ENCODE peak calls at places on chromosomes 3 and 15, in ten cellular contexts. C, Y, T, W, A, D, X, M, E and V are unnamed samples.

GRCh38 chr3:195250473-195251251 is 20.3 kb downstream of the XXYLT1 start:
- DNase-seq in C (no peak), Y (no peak), T (no peak), W (no peak), A (peak), D (no peak), X (peak), M (no peak), E (no peak), V (peak)

GRCh38 chr15:56940388-56940787 is 21.9 kb downstream of the TCF12 start:
- DNase-seq in C (no peak), Y (no peak), T (no peak), W (no peak), A (no peak), D (no peak), X (no peak), M (no peak), E (no peak), V (no peak)

GRCh38 chr15:79299836-79300235 is 11.1 kb upstream of the TMED3 start:
- DNase-seq in C (no peak), Y (no peak), T (no peak), W (no peak), A (no peak), D (no peak), X (no peak), M (no peak), E (no peak), V (no peak)

GRCh38 chr15:77739591-77740378 is 107.1 kb upstream of the LINGO1 start:
- DNase-seq in C (no peak), Y (no peak), T (no peak), W (no peak), A (no peak), D (no peak), X (no peak), M (no peak), E (no peak), V (no peak)

GRCh38 chr3:39224288-39224687 is 31.9 kb upstream of the XIRP1 start:
- DNase-seq in C (no peak), Y (no peak), T (no peak), W (no peak), A (no peak), D (no peak), X (no peak), M (no peak), E (no peak), V (no peak)

GRCh38 chr15:52392008-52392687 is 96.5 kb upstream of the MYO5C start:
- DNase-seq in C (no peak), Y (no peak), T (no peak), W (peak), A (no peak), D (no peak), X (no peak), M (no peak), E (no peak), V (no peak)

GRCh38 chr3:170978335-170978745 is 48.2 kb downstream of the SLC2A2 start:
- DNase-seq in C (no peak), Y (no peak), T (no peak), W (no peak), A (no peak), D (no peak), X (no peak), M (no peak), E (no peak), V (no peak)

GRCh38 chr3:148232409-148232808 is 465.3 kb upstream of the AGTR1 start:
- DNase-seq in C (no peak), Y (no peak), T (no peak), W (no peak), A (no peak), D (no peak), X (no peak), M (no peak), E (no peak), V (no peak)

GRCh38 chr15:48981941-48982340 is 18.2 kb upstream of the SHC4 start:
- DNase-seq in C (no peak), Y (no peak), T (no peak), W (no peak), A (no peak), D (no peak), X (no peak), M (no peak), E (no peak), V (no peak)

GRCh38 chr3:184354121-184354728 is 7.2 kb downstream of the CLCN2 start:
- DNase-seq in C (peak), Y (peak), T (no peak), W (no peak), A (peak), D (no peak), X (no peak), M (peak), E (peak), V (peak)

GRCh38 chr3:53153914-53154434 is 7.0 kb upstream of the PRKCD start:
- DNase-seq in C (no peak), Y (no peak), T (no peak), W (no peak), A (peak), D (no peak), X (no peak), M (no peak), E (no peak), V (no peak)

GRCh38 chr15:100115711-100116090 is 226.1 kb downstream of the ADAMTS17 start:
- DNase-seq in C (no peak), Y (no peak), T (no peak), W (peak), A (no peak), D (no peak), X (no peak), M (no peak), E (no peak), V (no peak)

GRCh38 chr15:45664451-45664850 is 29.6 kb downstream of the SQOR start:
- DNase-seq in C (no peak), Y (no peak), T (peak), W (peak), A (no peak), D (no peak), X (no peak), M (no peak), E (no peak), V (no peak)

GRCh38 chr15:72375501-72375845 is 341 bp downstream of the HEXA start:
- DNase-seq in C (no peak), Y (peak), T (no peak), W (no peak), A (no peak), D (no peak), X (no peak), M (no peak), E (peak), V (no peak)

GRCh38 chr3:184145120-184145524 is 10.0 kb downstream of the EIF2B5 start:
- DNase-seq in C (peak), Y (peak), T (no peak), W (peak), A (peak), D (peak), X (peak), M (peak), E (peak), V (peak)

GRCh38 chr3:31968391-31968926 is 12.6 kb downstream of the OSBPL10 start:
- DNase-seq in C (no peak), Y (no peak), T (no peak), W (peak), A (no peak), D (no peak), X (no peak), M (no peak), E (no peak), V (no peak)

GRCh38 chr3:123546133-123546755 is 38.6 kb downstream of the HACD2 start:
- DNase-seq in C (no peak), Y (no peak), T (peak), W (peak), A (no peak), D (no peak), X (no peak), M (no peak), E (no peak), V (no peak)

GRCh38 chr3:125317761-125318496 is 57.2 kb downstream of the ZNF148 start:
- DNase-seq in C (no peak), Y (no peak), T (no peak), W (peak), A (no peak), D (no peak), X (no peak), M (no peak), E (no peak), V (no peak)

GRCh38 chr3:167106456-167106855 is 273.6 kb downstream of the ZBBX start:
- DNase-seq in C (no peak), Y (no peak), T (no peak), W (no peak), A (no peak), D (no peak), X (no peak), M (no peak), E (no peak), V (no peak)

GRCh38 chr3:195119461-195120198 is 151.3 kb downstream of the XXYLT1 start:
- DNase-seq in C (no peak), Y (no peak), T (peak), W (peak), A (no peak), D (no peak), X (no peak), M (peak), E (no peak), V (no peak)

GRCh38 chr15:62573856-62574255 is 408.8 kb upstream of the C2CD4B start:
- DNase-seq in C (no peak), Y (no peak), T (no peak), W (no peak), A (no peak), D (no peak), X (no peak), M (no peak), E (no peak), V (no peak)

GRCh38 chr3:42533161-42533897 is 30.9 kb downstream of the VIPR1 start:
- DNase-seq in C (no peak), Y (no peak), T (no peak), W (no peak), A (no peak), D (peak), X (no peak), M (no peak), E (no peak), V (no peak)

GRCh38 chr3:59678042-59678707 is 628.4 kb upstream of the CFAP20DC start:
- DNase-seq in C (no peak), Y (peak), T (no peak), W (no peak), A (no peak), D (no peak), X (no peak), M (no peak), E (no peak), V (no peak)

GRCh38 chr3:23966308-23966707 is 21.2 kb downstream of the NR1D2 start:
- DNase-seq in C (no peak), Y (no peak), T (no peak), W (peak), A (no peak), D (no peak), X (no peak), M (no peak), E (no peak), V (no peak)

GRCh38 chr15:50764331-50765201 is 940 bp downstream of the SPPL2A start:
- DNase-seq in C (peak), Y (no peak), T (no peak), W (peak), A (no peak), D (no peak), X (no peak), M (no peak), E (no peak), V (no peak)

GRCh38 chr15:57527382-57528091 is 64.2 kb upstream of the MYZAP start:
- DNase-seq in C (peak), Y (no peak), T (peak), W (peak), A (peak), D (no peak), X (no peak), M (peak), E (no peak), V (peak)

GRCh38 chr3:140905557-140905956 is 36.1 kb upstream of the SLC25A36 start:
- DNase-seq in C (no peak), Y (no peak), T (no peak), W (no peak), A (no peak), D (no peak), X (no peak), M (no peak), E (no peak), V (no peak)

GRCh38 chr3:50350527-50351317 is at the start of the genes CYB561D2 and NPRL2:
- DNase-seq in C (peak), Y (peak), T (peak), W (peak), A (peak), D (peak), X (peak), M (peak), E (peak), V (peak)

GRCh38 chr3:54067060-54067459 is 55.3 kb upstream of the CACNA2D3 start:
- DNase-seq in C (no peak), Y (no peak), T (no peak), W (no peak), A (no peak), D (no peak), X (no peak), M (no peak), E (no peak), V (no peak)

GRCh38 chr15:98174286-98174685 is 213.8 kb downstream of the ARRDC4 start:
- DNase-seq in C (no peak), Y (no peak), T (no peak), W (no peak), A (no peak), D (no peak), X (no peak), M (no peak), E (peak), V (no peak)

GRCh38 chr3:194138732-194139084 is 2.8 kb downstream of the HES1 start:
- DNase-seq in C (no peak), Y (no peak), T (no peak), W (peak), A (no peak), D (no peak), X (no peak), M (peak), E (no peak), V (no peak)

GRCh38 chr15:40928351-40928974 is 677 bp upstream of the DLL4 start:
- DNase-seq in C (no peak), Y (no peak), T (no peak), W (no peak), A (peak), D (peak), X (no peak), M (peak), E (peak), V (no peak)

GRCh38 chr3:82133070-82133606 is 371.7 kb upstream of the GBE1 start:
- DNase-seq in C (peak), Y (peak), T (peak), W (peak), A (peak), D (no peak), X (peak), M (peak), E (peak), V (peak)

GRCh38 chr3:84108442-84108971 is 850.3 kb upstream of the CADM2 start:
- DNase-seq in C (no peak), Y (no peak), T (peak), W (peak), A (no peak), D (no peak), X (no peak), M (no peak), E (no peak), V (no peak)

GRCh38 chr3:12938258-12938711 is 96.9 kb upstream of the RPL32 start:
- DNase-seq in C (no peak), Y (no peak), T (peak), W (peak), A (peak), D (no peak), X (no peak), M (peak), E (no peak), V (peak)

GRCh38 chr3:133894334-133895207 is 1.1 kb downstream of the RAB6B start:
- DNase-seq in C (no peak), Y (no peak), T (no peak), W (no peak), A (peak), D (no peak), X (no peak), M (peak), E (no peak), V (peak)

GRCh38 chr3:64224826-64225606 is at the start of gene PRICKLE2:
- DNase-seq in C (no peak), Y (peak), T (peak), W (peak), A (peak), D (no peak), X (peak), M (peak), E (peak), V (peak)
- H3K27ac ChIP-seq in C (no peak), Y (peak), T (peak), W (peak), A (peak), D (peak), X (peak), M (peak), E (peak), V (peak)

DNA sequence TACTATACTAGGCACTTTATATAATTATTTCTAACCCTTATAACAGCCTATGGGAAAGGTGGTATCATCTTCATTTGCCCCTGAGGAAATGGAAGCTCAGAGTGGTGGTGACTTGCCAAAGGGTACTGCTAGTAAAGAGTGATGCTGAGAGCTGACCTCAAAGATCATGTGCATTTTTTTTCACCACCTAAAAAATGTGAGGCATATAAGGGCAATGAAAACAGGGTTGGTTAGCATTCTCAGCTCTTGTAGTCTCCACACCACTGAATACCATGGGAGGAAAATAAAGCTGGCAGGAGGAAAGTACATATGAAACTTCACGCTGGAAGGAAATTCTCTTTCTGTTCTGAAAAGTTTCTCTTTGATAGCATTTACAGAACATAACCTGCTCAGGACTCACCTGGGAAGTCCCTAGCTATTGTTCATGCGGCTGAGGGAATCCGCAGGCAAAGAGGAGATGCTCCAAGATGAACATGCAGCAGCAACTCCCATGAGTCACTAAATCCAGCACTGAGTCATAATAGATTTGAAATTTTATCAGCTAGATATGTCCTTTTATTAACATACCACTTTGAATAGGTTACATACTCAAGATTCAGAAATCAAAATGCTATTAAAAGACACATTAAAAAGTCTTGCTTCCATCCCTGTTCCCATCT is 17.3 kb downstream of the FAIM start:
- DNase-seq in C (no peak), Y (no peak), T (peak), W (peak), A (no peak), D (no peak), X (no peak), M (no peak), E (no peak), V (no peak)
- H3K27ac ChIP-seq in C (no peak), Y (no peak), T (no peak), W (no peak), A (no peak), D (no peak), X (no peak), M (no peak), E (no peak), V (no peak)

GRCh38 chr15:73631915-73632669 is 1.1 kb downstream of the NPTN start:
- DNase-seq in C (peak), Y (no peak), T (no peak), W (peak), A (no peak), D (no peak), X (no peak), M (peak), E (peak), V (peak)
- H3K27ac ChIP-seq in C (peak), Y (peak), T (peak), W (peak), A (peak), D (peak), X (peak), M (peak), E (peak), V (peak)

GRCh38 chr3:14793126-14793857 is 25.5 kb upstream of the FGD5 start:
- DNase-seq in C (no peak), Y (no peak), T (no peak), W (no peak), A (peak), D (peak), X (peak), M (no peak), E (no peak), V (peak)
- H3K27ac ChIP-seq in C (no peak), Y (no peak), T (no peak), W (no peak), A (peak), D (peak), X (no peak), M (no peak), E (peak), V (peak)

GRCh38 chr3:126888186-126888760 is 94.6 kb upstream of the PLXNA1 start:
- DNase-seq in C (no peak), Y (no peak), T (no peak), W (no peak), A (no peak), D (no peak), X (no peak), M (no peak), E (no peak), V (no peak)

GRCh38 chr3:126891791-126892190 is 91.1 kb upstream of the PLXNA1 start:
- DNase-seq in C (no peak), Y (no peak), T (no peak), W (no peak), A (no peak), D (no peak), X (no peak), M (no peak), E (no peak), V (no peak)

GRCh38 chr3:126889276-126890201 is 93.4 kb upstream of the PLXNA1 start:
- DNase-seq in C (no peak), Y (no peak), T (no peak), W (no peak), A (no peak), D (no peak), X (no peak), M (no peak), E (no peak), V (no peak)

GRCh38 chr3:126893651-126894050 is 89.3 kb upstream of the PLXNA1 start:
- DNase-seq in C (no peak), Y (no peak), T (no peak), W (no peak), A (no peak), D (no peak), X (no peak), M (no peak), E (no peak), V (no peak)

DNA sequence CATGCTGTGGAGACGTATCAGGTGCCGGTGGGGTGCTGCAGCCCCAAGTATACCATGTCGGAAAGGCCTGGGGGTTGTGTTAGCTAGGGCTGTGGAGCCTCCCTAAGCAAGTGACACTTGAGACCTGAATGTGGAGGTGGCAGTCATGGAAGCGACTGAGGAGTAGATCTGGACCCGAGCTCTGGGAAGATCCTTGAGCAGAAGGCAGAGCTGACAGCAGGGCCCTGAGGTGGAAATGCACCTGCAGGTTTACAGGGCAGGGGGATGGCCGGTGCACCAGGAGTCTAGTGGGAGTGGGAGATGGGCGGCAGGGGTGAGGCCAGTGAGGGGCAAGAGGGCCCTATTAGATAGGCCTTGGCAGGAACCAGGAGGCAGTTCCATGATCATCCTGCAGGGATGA is 91.8 kb upstream of the PLXNA1 start:
- DNase-seq in C (no peak), Y (no peak), T (no peak), W (no peak), A (no peak), D (no peak), X (no peak), M (no peak), E (no peak), V (no peak)
- H3K27ac ChIP-seq in C (no peak), Y (no peak), T (no peak), W (no peak), A (no peak), D (no peak), X (peak), M (no peak), E (no peak), V (no peak)

GRCh38 chr15:96274698-96275097 is 55.8 kb upstream of the NR2F2 start:
- DNase-seq in C (no peak), Y (no peak), T (no peak), W (no peak), A (no peak), D (no peak), X (no peak), M (no peak), E (no peak), V (no peak)
- H3K27ac ChIP-seq in C (no peak), Y (no peak), T (no peak), W (no peak), A (no peak), D (no peak), X (no peak), M (no peak), E (no peak), V (no peak)

GRCh38 chr15:83844742-83845141 is 190.8 kb downstream of the ADAMTSL3 start:
- DNase-seq in C (no peak), Y (no peak), T (no peak), W (peak), A (no peak), D (no peak), X (no peak), M (peak), E (no peak), V (no peak)
- H3K27ac ChIP-seq in C (no peak), Y (no peak), T (peak), W (peak), A (peak), D (peak), X (peak), M (peak), E (peak), V (peak)